ENCODE peak calls at places on chromosomes 7 and 10, in five cellular contexts. F, W, Y, J and U are unnamed samples.

GRCh38 chr7:117212969-117213877 is 109.6 kb downstream of the WNT2 start:
- DNase-seq in J (peak), Y (peak), W (peak), F (peak), U (no peak)

GRCh38 chr7:158581440-158582088 is 6.1 kb downstream of the PTPRN2 start:
- DNase-seq in F (no peak), J (no peak), Y (peak), W (no peak), U (no peak)

GRCh38 chr7:118330373-118330772 is 105.9 kb downstream of the ANKRD7 start:
- DNase-seq in W (no peak), J (no peak), Y (no peak), F (no peak), U (no peak)

GRCh38 chr7:147298611-147299043 is 1182.0 kb downstream of the CNTNAP2 start:
- DNase-seq in Y (no peak), F (no peak), J (no peak), W (no peak), U (no peak)

GRCh38 chr7:47950714-47951113 is 2.4 kb upstream of the PKD1L1 start:
- DNase-seq in F (no peak), Y (peak), W (peak), J (no peak), U (no peak)

GRCh38 chr10:133344236-133344635 is 2.9 kb upstream of the PRAP1 start:
- DNase-seq in J (no peak), W (no peak), Y (no peak), F (no peak), U (no peak)

GRCh38 chr10:112215342-112215774 is 31.8 kb upstream of the GPAM start:
- DNase-seq in F (no peak), J (no peak), W (no peak), Y (peak), U (no peak)

GRCh38 chr7:112009081-112009480 is 197.1 kb downstream of the DOCK4 start:
- DNase-seq in Y (no peak), J (no peak), F (no peak), W (no peak), U (no peak)

GRCh38 chr7:28483112-28483511 is 70.8 kb downstream of the CREB5 start:
- DNase-seq in Y (no peak), J (no peak), W (no peak), F (no peak), U (no peak)

GRCh38 chr10:106795619-106796018 is 368.9 kb downstream of the SORCS1 start:
- DNase-seq in Y (no peak), W (no peak), F (no peak), J (peak), U (no peak)

GRCh38 chr10:89079991-89080390 is 89.4 kb downstream of the FAS start:
- DNase-seq in Y (no peak), F (no peak), J (no peak), W (no peak), U (no peak)

GRCh38 chr10:129193148-129193547 is 273.9 kb upstream of the MGMT start:
- DNase-seq in Y (no peak), J (peak), W (no peak), F (no peak), U (no peak)

GRCh38 chr7:155382802-155383171 is 75.1 kb upstream of the EN2 start:
- DNase-seq in F (no peak), Y (no peak), W (no peak), J (no peak), U (no peak)

GRCh38 chr7:144403102-144403501 is 391 bp downstream of the NOBOX start:
- DNase-seq in Y (no peak), W (no peak), J (no peak), F (no peak), U (no peak)

GRCh38 chr7:143015926-143016490 is 10.9 kb downstream of the OR9A2 start:
- DNase-seq in F (no peak), J (no peak), Y (no peak), W (no peak), U (peak)

GRCh38 chr7:39733881-39734571 is 110.7 kb downstream of the RALA start:
- DNase-seq in J (no peak), W (no peak), Y (no peak), F (peak), U (peak)

GRCh38 chr7:108581655-108582491 is 12.2 kb downstream of the DNAJB9 start:
- DNase-seq in F (no peak), W (no peak), Y (peak), J (no peak), U (peak)

GRCh38 chr7:137342751-137343482 is 616 bp downstream of the PTN start:
- DNase-seq in J (no peak), W (no peak), F (no peak), Y (no peak), U (no peak)

GRCh38 chr10:102801496-102801895 is 35.7 kb downstream of the CYP17A1 start:
- DNase-seq in Y (no peak), J (no peak), W (no peak), F (no peak), U (no peak)

GRCh38 chr10:3323865-3324498 is 151.4 kb upstream of the PITRM1 start:
- DNase-seq in F (peak), Y (no peak), W (peak), J (no peak), U (peak)

GRCh38 chr7:152144557-152145245 is 119.2 kb downstream of the GALNT11 start:
- DNase-seq in J (no peak), F (no peak), Y (no peak), W (no peak), U (no peak)

GRCh38 chr7:152148706-152149105 is 123.2 kb downstream of the GALNT11 start:
- DNase-seq in J (no peak), F (no peak), W (no peak), Y (no peak), U (no peak)

GRCh38 chr7:152142976-152143665 is 117.6 kb downstream of the GALNT11 start:
- DNase-seq in W (no peak), J (no peak), Y (no peak), F (no peak), U (no peak)

GRCh38 chr7:152149363-152149762 is 123.9 kb downstream of the GALNT11 start:
- DNase-seq in Y (no peak), F (no peak), J (no peak), W (no peak), U (no peak)

GRCh38 chr7:152145853-152146466 is 120.5 kb downstream of the GALNT11 start:
- DNase-seq in W (no peak), Y (no peak), J (no peak), F (no peak), U (peak)
- TF ChIP-seq CTCF in W (no peak), Y (peak), J (peak), F (peak), U (peak)

GRCh38 chr7:94648731-94649130 is 7.2 kb downstream of the SGCE start:
- DNase-seq in F (no peak), Y (no peak), J (no peak), W (no peak), U (no peak)
- H3K4me3 ChIP-seq in F (no peak), Y (no peak), J (no peak), W (no peak), U (no peak)

GRCh38 chr10:23080211-23080724 is 15.1 kb upstream of the MSRB2 start:
- DNase-seq in W (no peak), Y (no peak), F (no peak), J (no peak), U (no peak)

GRCh38 chr10:23081156-23081833 is 14.1 kb upstream of the MSRB2 start:
- DNase-seq in J (no peak), F (no peak), Y (no peak), W (no peak), U (no peak)

GRCh38 chr10:23078114-23078513 is 17.3 kb upstream of the MSRB2 start:
- DNase-seq in F (no peak), Y (no peak), W (no peak), J (no peak), U (no peak)

GRCh38 chr10:23079700-23080099 is 15.7 kb upstream of the MSRB2 start:
- DNase-seq in Y (no peak), W (no peak), J (no peak), F (no peak), U (no peak)

DNA sequence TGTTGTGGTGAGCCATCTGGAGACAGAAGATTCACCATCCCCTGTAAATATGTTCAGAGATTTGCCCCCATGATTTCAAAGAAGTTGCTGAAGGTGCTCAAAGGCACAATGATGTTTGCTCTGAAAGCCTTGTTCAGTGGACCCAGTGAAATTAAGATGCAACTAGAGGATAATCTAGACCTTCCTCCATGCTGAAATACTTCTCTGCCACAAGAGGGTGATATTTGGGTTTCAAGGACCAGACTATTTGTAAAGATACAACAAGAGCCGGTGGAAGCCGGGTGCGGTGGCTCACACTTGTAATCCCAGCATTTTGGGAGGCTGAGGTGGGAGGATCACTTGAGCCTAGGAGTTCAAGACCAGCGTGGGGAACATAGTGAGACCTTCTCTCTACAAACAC is 13.5 kb upstream of the MSRB2 start:
- DNase-seq in F (no peak), Y (no peak), W (no peak), J (no peak), U (no peak)
- TF ChIP-seq CTCF in F (peak), Y (peak), W (no peak), J (no peak), U (no peak)

GRCh38 chr10:15083674-15084501 is 4.7 kb downstream of the ACBD7 start:
- DNase-seq in J (no peak), F (no peak), W (no peak), Y (no peak), U (no peak)
- H3K4me3 ChIP-seq in J (peak), F (no peak), W (peak), Y (peak), U (peak)

GRCh38 chr7:83652481-83652880 is 3.5 kb upstream of the SEMA3E start:
- DNase-seq in W (no peak), F (no peak), Y (no peak), J (no peak), U (no peak)

DNA sequence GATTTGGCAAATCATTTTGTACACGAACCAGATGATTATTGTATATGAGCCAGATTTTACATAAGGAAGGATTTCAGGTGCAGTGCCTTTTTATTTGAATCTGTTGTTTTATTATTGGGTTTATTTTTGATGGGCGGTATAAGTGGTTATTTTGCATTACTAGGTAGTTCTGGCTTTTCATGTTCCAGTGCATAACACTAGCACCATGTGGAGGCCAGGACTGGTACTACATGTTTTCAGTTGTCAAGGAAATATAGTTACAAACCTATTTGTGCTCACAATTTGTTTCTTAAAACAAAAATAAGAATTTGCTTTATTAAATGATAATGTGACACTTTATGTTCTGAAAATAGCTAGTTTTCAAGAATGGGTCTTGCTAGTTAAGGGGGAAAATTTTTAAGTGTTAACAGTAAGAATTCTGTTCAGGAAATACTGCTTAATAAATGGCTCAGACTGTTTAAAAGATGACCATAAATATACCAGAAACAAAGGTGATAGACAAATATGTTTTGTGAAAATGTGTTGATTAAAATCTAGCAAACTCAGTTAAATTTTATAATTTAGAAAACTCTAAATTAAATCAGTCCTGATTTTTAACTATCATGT is 7.1 kb upstream of the SEMA3E start:
- DNase-seq in J (no peak), Y (no peak), W (no peak), F (no peak), U (no peak)
- TF ChIP-seq CTCF in J (peak), Y (peak), W (peak), F (peak), U (peak)

GRCh38 chr7:99139031-99139430 is 4.9 kb downstream of the SMURF1 start:
- DNase-seq in F (no peak), Y (no peak), J (no peak), W (no peak), U (no peak)

GRCh38 chr7:99133766-99134564 is 9.9 kb downstream of the SMURF1 start:
- DNase-seq in F (no peak), W (no peak), Y (no peak), J (no peak), U (no peak)

GRCh38 chr7:99137418-99138180 is 6.3 kb downstream of the SMURF1 start:
- DNase-seq in Y (peak), F (no peak), J (no peak), W (no peak), U (no peak)

GRCh38 chr7:99132922-99133321 is 11.0 kb downstream of the SMURF1 start:
- DNase-seq in Y (no peak), W (no peak), J (no peak), F (no peak), U (no peak)

DNA sequence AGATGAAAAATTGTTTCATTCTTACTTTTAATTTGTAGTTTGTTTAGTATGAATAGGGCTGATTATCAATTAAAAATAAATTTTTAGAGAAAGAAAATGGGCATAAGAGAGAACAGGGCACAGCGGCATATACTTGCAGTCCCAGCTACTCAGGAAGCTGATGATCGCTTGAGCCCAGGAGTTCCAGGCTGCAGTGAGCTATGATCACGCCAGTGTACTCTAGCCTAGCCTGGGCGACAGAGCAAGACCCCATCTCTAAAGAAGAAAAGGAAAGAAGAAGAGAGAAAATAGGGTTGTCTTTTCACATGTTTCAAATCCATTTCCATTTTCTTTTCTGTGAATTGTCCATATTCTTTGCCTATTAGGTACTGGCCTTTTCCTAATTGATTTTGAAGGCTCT is 8.0 kb downstream of the SMURF1 start:
- DNase-seq in Y (no peak), F (no peak), W (no peak), J (no peak), U (no peak)
- H3K4me3 ChIP-seq in Y (no peak), F (no peak), W (no peak), J (no peak), U (no peak)

DNA sequence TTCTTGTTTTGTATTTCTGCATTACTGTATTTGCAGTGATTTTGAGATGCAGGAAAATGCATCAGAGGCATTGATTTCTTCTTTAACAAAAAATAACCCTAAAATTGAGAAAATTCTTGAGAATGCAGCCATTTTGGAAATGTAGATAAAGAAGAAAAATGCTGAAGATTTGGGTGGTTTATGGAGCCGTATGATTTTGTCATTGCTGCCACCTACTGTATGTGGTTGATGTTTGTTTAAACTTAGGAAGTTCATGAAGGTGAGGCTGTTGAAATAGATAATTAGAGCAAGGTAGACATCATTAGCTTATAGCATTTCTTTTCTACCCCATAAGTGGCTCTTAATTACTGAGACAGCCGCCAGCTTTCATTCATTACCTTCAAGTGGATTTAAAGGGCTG is 92.1 kb upstream of the SAMD8 start:
- DNase-seq in F (no peak), Y (no peak), W (no peak), J (no peak), U (no peak)
- TF ChIP-seq CTCF in F (peak), Y (peak), W (no peak), J (peak), U (peak)

GRCh38 chr10:48656241-48656921 is 28.3 kb upstream of the WDFY4 start:
- DNase-seq in J (peak), W (peak), Y (peak), F (peak), U (peak)

GRCh38 chr10:48658243-48658888 is 26.3 kb upstream of the WDFY4 start:
- DNase-seq in J (peak), W (peak), Y (peak), F (peak), U (no peak)

GRCh38 chr10:48658889-48659269 is 25.8 kb upstream of the WDFY4 start:
- DNase-seq in Y (no peak), W (no peak), F (no peak), J (no peak), U (no peak)

GRCh38 chr10:48655426-48656240 is 29.0 kb upstream of the WDFY4 start:
- DNase-seq in Y (no peak), F (no peak), J (peak), W (peak), U (no peak)

GRCh38 chr10:48656928-48657327 is 27.7 kb upstream of the WDFY4 start:
- DNase-seq in J (no peak), F (no peak), Y (no peak), W (no peak), U (no peak)
- H3K4me3 ChIP-seq in J (no peak), F (no peak), Y (peak), W (no peak), U (peak)

GRCh38 chr10:91043173-91043910 is 122.5 kb upstream of the ANKRD1 start:
- DNase-seq in Y (no peak), W (peak), F (no peak), J (no peak), U (no peak)
- TF ChIP-seq CTCF in Y (peak), W (peak), F (peak), J (peak), U (peak)